ENCODE peak calls at places on chromosome 4, in seven cellular contexts. H is stimulated activated naive B cell treated with anti-CD40 and anti-IgM and Interleukin-4, amounts not matched to agents 10 μg/mL and 1 μg/mL and 100 μg/mL, for 72 hours; N is WTC11; S is NCI-H1105; B is H7; L is endodermal cell; Z is NCI-H187. W is an unnamed sample.

GRCh38 chr4:73908965-73909364 is 39.8 kb downstream of the CXCL1 start:
- DNase-seq in H (no peak), N (no peak), S (no peak), B (no peak), L (no peak), Z (no peak), W (no peak)

GRCh38 chr4:7570156-7570778 is 135.5 kb upstream of the PSAPL1 start:
- DNase-seq in H (no peak), N (no peak), S (no peak), B (peak), L (no peak), Z (no peak), W (no peak)

GRCh38 chr4:4763815-4764202 is 95.7 kb upstream of the MSX1 start:
- DNase-seq in H (no peak), N (no peak), S (no peak), B (no peak), L (no peak), Z (no peak), W (no peak)

GRCh38 chr4:4420421-4420820 is 33.5 kb downstream of the NSG1 start:
- DNase-seq in H (no peak), N (no peak), S (no peak), B (no peak), L (peak), Z (no peak), W (no peak)

GRCh38 chr4:183118585-183118984 is 19.5 kb downstream of the WWC2 start:
- DNase-seq in H (no peak), N (no peak), S (no peak), B (no peak), L (no peak), Z (no peak), W (no peak)

GRCh38 chr4:40143926-40144508 is 52.8 kb upstream of the RHOH start:
- DNase-seq in H (no peak), N (no peak), S (no peak), B (no peak), L (no peak), Z (no peak), W (no peak)

GRCh38 chr4:73576366-73576765 is 43.9 kb downstream of the RASSF6 start:
- DNase-seq in H (no peak), N (no peak), S (no peak), B (no peak), L (no peak), Z (no peak), W (no peak)

GRCh38 chr4:38829237-38829636 is 24.6 kb upstream of the TLR1 start:
- DNase-seq in H (no peak), N (no peak), S (no peak), B (no peak), L (no peak), Z (no peak), W (no peak)

GRCh38 chr4:13762126-13762525 is 134.6 kb upstream of the BOD1L1 start:
- DNase-seq in H (no peak), N (no peak), S (no peak), B (no peak), L (no peak), Z (no peak), W (no peak)

GRCh38 chr4:153483432-153484418 is 17.6 kb downstream of the TMEM131L start:
- DNase-seq in H (no peak), N (no peak), S (peak), B (no peak), L (no peak), Z (no peak), W (no peak)

GRCh38 chr4:6673660-6674499 is 19.8 kb upstream of the S100P start:
- DNase-seq in H (peak), N (peak), S (peak), B (peak), L (peak), Z (peak), W (peak)

GRCh38 chr4:145557720-145558119 is 61.5 kb upstream of the MMAA start:
- DNase-seq in H (peak), N (peak), S (no peak), B (peak), L (peak), Z (peak), W (peak)

GRCh38 chr4:98657531-98658286 is 702 bp downstream of the TSPAN5 start:
- DNase-seq in H (peak), N (peak), S (peak), B (peak), L (peak), Z (no peak), W (peak)

GRCh38 chr4:151004222-151004621 is 10.9 kb downstream of the LRBA start:
- DNase-seq in H (no peak), N (no peak), S (no peak), B (no peak), L (no peak), Z (no peak), W (no peak)

GRCh38 chr4:114400531-114400930 is 198.1 kb upstream of the UGT8 start:
- DNase-seq in H (no peak), N (no peak), S (peak), B (no peak), L (no peak), Z (no peak), W (no peak)

GRCh38 chr4:16772366-16772850 is 126.0 kb downstream of the LDB2 start:
- DNase-seq in H (no peak), N (no peak), S (no peak), B (no peak), L (no peak), Z (no peak), W (no peak)

GRCh38 chr4:145587088-145587487 is 32.1 kb upstream of the MMAA start:
- DNase-seq in H (no peak), N (no peak), S (no peak), B (no peak), L (no peak), Z (no peak), W (no peak)

GRCh38 chr4:73662709-73663546 is 42.7 kb upstream of the RASSF6 start:
- DNase-seq in H (no peak), N (no peak), S (peak), B (no peak), L (no peak), Z (peak), W (no peak)

GRCh38 chr4:45869199-45869598 is 254.7 kb downstream of the GABRG1 start:
- DNase-seq in H (no peak), N (no peak), S (no peak), B (no peak), L (no peak), Z (no peak), W (no peak)

GRCh38 chr4:3296651-3297050 is 3.8 kb downstream of the RGS12 start:
- DNase-seq in H (no peak), N (no peak), S (no peak), B (peak), L (peak), Z (no peak), W (peak)

GRCh38 chr4:165872443-165873297 is at the start of gene TLL1:
- DNase-seq in H (no peak), N (peak), S (no peak), B (peak), L (peak), Z (no peak), W (peak)

GRCh38 chr4:128288689-128289106 is 1.1 kb upstream of the PGRMC2 start:
- DNase-seq in H (peak), N (no peak), S (peak), B (no peak), L (no peak), Z (no peak), W (no peak)

GRCh38 chr4:24519649-24520048 is 64.7 kb downstream of the DHX15 start:
- DNase-seq in H (no peak), N (no peak), S (no peak), B (no peak), L (peak), Z (no peak), W (no peak)

GRCh38 chr4:77538144-77538543 is 67.5 kb upstream of the CXCL13 start:
- DNase-seq in H (no peak), N (no peak), S (no peak), B (no peak), L (no peak), Z (no peak), W (no peak)

GRCh38 chr4:112848931-112849330 is 200.5 kb upstream of the ANK2 start:
- DNase-seq in H (no peak), N (no peak), S (no peak), B (no peak), L (no peak), Z (no peak), W (no peak)

GRCh38 chr4:120844528-120844921 is 78.0 kb downstream of the PRDM5 start:
- DNase-seq in H (no peak), N (no peak), S (no peak), B (no peak), L (no peak), Z (no peak), W (no peak)

GRCh38 chr4:42371306-42372063 is 25.8 kb upstream of the SHISA3 start:
- DNase-seq in H (no peak), N (no peak), S (peak), B (peak), L (no peak), Z (no peak), W (no peak)

GRCh38 chr4:7194251-7195137 is 2.2 kb downstream of the SORCS2 start:
- DNase-seq in H (no peak), N (no peak), S (peak), B (peak), L (peak), Z (peak), W (no peak)

W was measured in dorsolateral prefrontal cortex.